ENCODE peak calls at places on chromosomes 2 and 18, in seven cellular contexts. H, O, W, J, N, S and B are unnamed samples. For H3K4me1, the result is how much of the 10 kb centered on the place peaks cover.

GRCh38 chr2:219405958-219406860 is 12.0 kb upstream of the DES start:
- DNase-seq in J (no peak), S (no peak), H (no peak), N (no peak), O (no peak), W (no peak), B (no peak)

GRCh38 chr2:69437751-69438154 is 518 bp upstream of the NFU1 start:
- DNase-seq in J (no peak), H (peak), S (no peak), O (peak), N (no peak), W (no peak), B (no peak)

GRCh38 chr2:109259671-109260070 is 130.7 kb downstream of the SH3RF3 start:
- DNase-seq in O (no peak), W (no peak), S (no peak), H (no peak), N (no peak), J (no peak), B (no peak)

GRCh38 chr2:26585966-26586365 is 55.2 kb downstream of the CIB4 start:
- DNase-seq in O (no peak), N (no peak), S (no peak), H (peak), W (no peak), J (no peak), B (no peak)

GRCh38 chr2:15942711-15943345 is 2.5 kb downstream of the MYCN start:
- DNase-seq in S (no peak), O (no peak), N (peak), H (no peak), W (no peak), J (no peak), B (no peak)

GRCh38 chr2:133605031-133605773 is 36.9 kb upstream of the NCKAP5 start:
- DNase-seq in S (no peak), N (peak), W (no peak), O (no peak), J (peak), H (no peak), B (no peak)

GRCh38 chr2:121705390-121705789 is 31.3 kb downstream of the NIFK start:
- DNase-seq in S (no peak), W (no peak), J (no peak), H (no peak), N (no peak), O (no peak), B (no peak)

GRCh38 chr2:149744845-149745244 is 157.3 kb upstream of the MMADHC start:
- DNase-seq in O (no peak), J (peak), S (no peak), W (peak), H (no peak), N (no peak), B (no peak)

GRCh38 chr2:43003702-43004101 is 211.3 kb upstream of the HAAO start:
- DNase-seq in O (peak), W (no peak), H (no peak), J (no peak), N (no peak), S (no peak), B (no peak)

GRCh38 chr2:71787476-71788185 is 334.3 kb downstream of the DYSF start:
- DNase-seq in S (no peak), H (no peak), J (no peak), N (no peak), O (peak), W (no peak), B (no peak)

GRCh38 chr2:222866358-222866960 is 5.6 kb downstream of the ACSL3 start:
- DNase-seq in H (no peak), J (no peak), N (no peak), O (no peak), W (no peak), S (no peak), B (no peak)

GRCh38 chr2:209845666-209846065 is 74.0 kb downstream of the UNC80 start:
- DNase-seq in J (no peak), N (no peak), S (no peak), H (no peak), O (no peak), W (peak), B (no peak)

GRCh38 chr18:74745658-74746403 is 148.2 kb downstream of the ZNF407 start:
- DNase-seq in N (no peak), W (peak), O (no peak), H (no peak), J (peak), S (no peak), B (no peak)

GRCh38 chr2:30226144-30227032 is 4.9 kb upstream of the LBH start:
- DNase-seq in J (peak), N (no peak), H (no peak), O (no peak), S (no peak), W (peak), B (no peak)

GRCh38 chr2:195659114-195659513 is 2.1 kb downstream of the SLC39A10 start:
- DNase-seq in O (no peak), W (no peak), J (peak), S (no peak), H (no peak), N (no peak), B (no peak)

GRCh38 chr2:98730053-98730850 is 680 bp downstream of the MGAT4A start:
- DNase-seq in S (peak), O (peak), W (no peak), N (peak), J (no peak), H (peak), B (no peak)

GRCh38 chr2:195850764-195851163 is 193.7 kb downstream of the SLC39A10 start:
- DNase-seq in J (no peak), H (no peak), O (no peak), S (no peak), W (no peak), N (no peak), B (no peak)

GRCh38 chr18:59057493-59057795 is 82.2 kb upstream of the SEC11C start:
- DNase-seq in H (no peak), J (no peak), S (no peak), W (no peak), O (no peak), N (no peak), B (no peak)

GRCh38 chr2:21039979-21040467 is 3.9 kb downstream of the APOB start:
- DNase-seq in N (no peak), H (no peak), W (no peak), J (no peak), S (no peak), O (no peak), B (no peak)
- H3K4me3 ChIP-seq in N (no peak), H (no peak), W (no peak), J (no peak), S (no peak), O (no peak), B (no peak)

DNA sequence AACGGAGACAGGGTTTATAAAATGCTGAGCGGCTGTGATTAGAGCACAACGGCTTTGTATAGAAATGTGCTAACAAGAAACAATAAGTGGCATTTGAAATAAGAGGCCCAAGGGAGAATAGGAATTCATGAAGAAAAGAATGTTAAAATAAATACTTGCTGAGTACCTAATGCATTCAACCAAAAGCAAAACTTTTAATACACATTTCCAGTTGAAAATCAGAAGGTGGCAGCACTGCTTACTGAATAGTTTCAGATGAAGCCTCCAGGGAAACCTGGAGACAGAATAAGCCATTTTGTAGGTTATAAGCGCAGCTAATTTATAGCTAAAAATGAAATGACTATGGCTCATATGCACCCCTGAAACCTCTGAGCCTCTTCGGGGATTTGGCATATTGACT is 286.6 kb downstream of the DPP10 start:
- DNase-seq in H (no peak), J (no peak), N (peak), O (no peak), S (no peak), W (no peak), B (no peak)
- H3K4me1 ChIP-seq in H (under half), J (under half), N (under half), O (under half), S (under half), W (under half), B (under half)

DNA sequence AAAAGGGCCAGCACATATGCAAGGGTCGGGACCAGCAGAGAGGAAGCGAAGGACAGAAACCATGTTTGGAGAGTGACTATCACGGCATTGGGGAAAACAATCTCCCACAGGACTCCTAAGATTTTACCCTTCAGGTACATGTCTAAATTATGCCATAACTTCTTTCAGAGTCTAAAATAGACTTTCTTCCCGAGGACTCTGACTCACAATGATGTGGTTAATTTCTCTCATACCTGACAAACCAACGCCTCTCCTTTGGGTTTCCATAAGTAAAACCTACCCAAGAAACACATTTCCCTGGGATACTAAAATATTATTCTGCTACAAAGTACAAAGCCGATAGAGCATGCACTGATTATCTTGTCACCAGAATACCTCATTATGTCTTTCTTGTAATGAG is 127.8 kb upstream of the NETO1 start:
- DNase-seq in J (no peak), O (no peak), W (no peak), S (no peak), H (no peak), N (no peak), B (no peak)
- H3K27ac ChIP-seq in J (no peak), O (no peak), W (no peak), S (no peak), H (no peak), N (no peak), B (no peak)

GRCh38 chr2:11152591-11152990 is 2.7 kb upstream of the SLC66A3 start:
- DNase-seq in J (no peak), H (no peak), N (no peak), O (no peak), W (no peak), S (no peak), B (no peak)
- H3K4me3 ChIP-seq in J (no peak), H (no peak), N (no peak), O (no peak), W (no peak), S (no peak), B (no peak)

DNA sequence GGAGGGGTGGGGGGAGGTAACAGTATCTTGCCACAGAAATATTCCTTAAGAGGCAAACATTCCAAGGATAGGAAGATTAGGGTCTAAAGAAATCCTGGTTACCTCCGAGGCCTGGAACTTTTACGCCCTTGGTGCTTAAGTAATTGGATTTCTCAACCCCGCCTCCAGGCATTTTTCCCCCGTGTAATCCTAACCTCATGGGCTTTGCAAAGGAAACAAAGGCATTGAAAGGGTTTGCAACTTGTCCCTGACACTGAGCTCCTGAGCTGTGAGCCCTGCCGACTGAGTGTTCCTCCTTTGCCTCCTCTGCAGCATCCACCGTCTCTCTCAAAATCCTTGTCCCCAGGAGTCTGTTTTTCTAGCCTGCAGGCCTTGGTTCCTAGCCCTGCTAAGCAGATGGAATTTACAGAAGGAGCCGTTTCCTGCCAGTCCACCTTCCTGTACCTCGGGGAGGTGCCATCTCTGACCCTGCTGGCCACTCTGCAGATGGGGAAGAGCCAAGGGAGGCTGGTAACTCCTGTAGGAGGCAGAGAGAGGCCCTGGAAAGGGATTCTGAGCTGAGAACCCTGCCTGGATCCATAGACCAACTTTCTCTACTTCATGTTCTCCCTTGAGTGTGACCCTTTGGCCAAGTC is 24.2 kb downstream of the TET3 start:
- DNase-seq in J (no peak), H (no peak), O (no peak), N (peak), S (peak), W (peak), B (no peak)
- H3K4me1 ChIP-seq in J (under half), H (under half), O (under half), N (under half), S (under half), W (under half), B (under half)

GRCh38 chr2:100879296-100879695 is 59.4 kb downstream of the NPAS2 start:
- DNase-seq in W (no peak), H (no peak), J (no peak), O (no peak), S (no peak), N (no peak), B (no peak)

GRCh38 chr2:100876231-100876860 is 56.4 kb downstream of the NPAS2 start:
- DNase-seq in S (no peak), O (no peak), J (peak), H (no peak), N (no peak), W (no peak), B (no peak)

GRCh38 chr2:100875516-100876230 is 55.7 kb downstream of the NPAS2 start:
- DNase-seq in O (no peak), H (no peak), S (peak), J (no peak), W (no peak), N (peak), B (no peak)

GRCh38 chr2:100878000-100878786 is 58.3 kb downstream of the NPAS2 start:
- DNase-seq in S (no peak), O (no peak), N (no peak), J (no peak), H (peak), W (peak), B (no peak)

GRCh38 chr2:100877555-100877954 is 57.6 kb downstream of the NPAS2 start:
- DNase-seq in W (peak), J (peak), S (no peak), N (no peak), O (no peak), H (no peak), B (no peak)
- H3K27ac ChIP-seq in W (peak), J (no peak), S (no peak), N (no peak), O (peak), H (no peak), B (no peak)

GRCh38 chr2:232838406-232838874 is 31.6 kb upstream of the SNORC start:
- DNase-seq in W (no peak), S (no peak), J (peak), N (no peak), O (no peak), H (no peak), B (no peak)
- H3K4me3 ChIP-seq in W (no peak), S (no peak), J (no peak), N (no peak), O (no peak), H (no peak), B (no peak)

DNA sequence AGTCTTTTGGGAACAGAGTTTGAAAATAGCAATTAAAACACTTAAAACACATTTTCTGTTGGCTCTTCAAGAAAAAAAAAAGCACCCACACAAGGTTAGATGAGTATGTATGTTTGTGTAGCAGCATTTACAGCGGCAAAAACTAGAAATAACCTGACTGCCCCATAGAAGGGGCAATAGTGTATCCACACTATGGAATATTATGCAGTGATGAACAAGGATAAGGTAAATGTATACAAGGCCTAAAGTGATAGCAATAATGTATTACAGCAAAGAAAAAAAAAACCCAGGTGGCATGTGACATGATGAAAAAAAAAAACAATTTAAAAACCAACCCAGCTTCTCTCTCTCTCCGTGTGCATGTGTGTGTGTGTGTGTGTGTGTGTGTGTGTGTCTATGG is 34.8 kb downstream of the POLR1A start:
- DNase-seq in O (no peak), S (no peak), N (no peak), W (no peak), J (no peak), H (no peak), B (no peak)
- H3K4me1 ChIP-seq in O (under half), S (under half), N (under half), W (under half), J (under half), H (under half), B (under half)

GRCh38 chr18:5630057-5630765 is 86.4 kb upstream of the EPB41L3 start:
- DNase-seq in J (peak), H (peak), N (peak), O (peak), W (peak), S (peak), B (no peak)
- H3K27ac ChIP-seq in J (no peak), H (no peak), N (no peak), O (no peak), W (peak), S (no peak), B (no peak)

GRCh38 chr2:85753035-85753524 is 711 bp upstream of the ATOH8 start:
- DNase-seq in S (no peak), W (peak), J (no peak), N (peak), H (peak), O (no peak), B (no peak)
- H3K4me3 ChIP-seq in S (peak), W (peak), J (peak), N (peak), H (peak), O (peak), B (peak)